ENCODE peak calls at places on chromosomes 1 and 21, in four cellular contexts. One of them, this sample, is unnamed.
A peak's percentile ranks its signal among the peaks of the same experiment; 100 is the strongest.

GRCh38 chr1:169731446-169731845 is 2.4 kb downstream of the SELE start:
- DNase-seq in Calu3: no peak
- DNase-seq in NCI-H1092: no peak
- DNase-seq in neural crest cell: no peak
- DNase-seq in this sample: no peak

GRCh38 chr21:38780879-38781278 is 24.9 kb upstream of the ETS2 start:
- DNase-seq in Calu3: no peak
- DNase-seq in NCI-H1092: no peak
- DNase-seq in neural crest cell: no peak
- DNase-seq in this sample: no peak

GRCh38 chr1:3129133-3129490 is 60.1 kb downstream of the PRDM16 start:
- DNase-seq in Calu3: no peak
- DNase-seq in NCI-H1092: no peak
- DNase-seq in neural crest cell: no peak
- DNase-seq in this sample: no peak

GRCh38 chr1:39951951-39952350 is 3.0 kb upstream of the MFSD2A start:
- DNase-seq in Calu3: no peak
- DNase-seq in NCI-H1092: no peak
- DNase-seq in neural crest cell: no peak
- DNase-seq in this sample: no peak

GRCh38 chr1:243568793-243569192 is 281.2 kb downstream of the AKT3 start:
- DNase-seq in Calu3: no peak
- DNase-seq in NCI-H1092: no peak
- DNase-seq in neural crest cell: no peak
- DNase-seq in this sample: no peak

GRCh38 chr1:3696689-3697088 is 44.4 kb downstream of the TP73 start:
- DNase-seq in Calu3: no peak
- DNase-seq in NCI-H1092: no peak
- DNase-seq in neural crest cell: no peak
- DNase-seq in this sample: no peak

GRCh38 chr1:234985531-234986294 is 142.9 kb downstream of the TOMM20 start:
- DNase-seq in Calu3: no peak
- DNase-seq in NCI-H1092: no peak
- DNase-seq in neural crest cell: no peak
- DNase-seq in this sample: no peak

GRCh38 chr1:15027515-15027948 is 126.0 kb upstream of the TMEM51 start:
- DNase-seq in Calu3: peak; percentile 76
- DNase-seq in NCI-H1092: peak; percentile 53
- DNase-seq in neural crest cell: peak; percentile 76
- DNase-seq in this sample: peak; percentile 11

GRCh38 chr1:201742476-201742875 is 86.5 kb upstream of the IPO9 start:
- DNase-seq in Calu3: no peak
- DNase-seq in NCI-H1092: no peak
- DNase-seq in neural crest cell: no peak
- DNase-seq in this sample: no peak

GRCh38 chr1:231800071-231800470 is 173.5 kb downstream of the DISC1 start:
- DNase-seq in Calu3: no peak
- DNase-seq in NCI-H1092: no peak
- DNase-seq in neural crest cell: no peak
- DNase-seq in this sample: no peak

GRCh38 chr1:45172015-45172414 is 34.4 kb downstream of the ZSWIM5 start:
- DNase-seq in Calu3: peak; percentile 43
- DNase-seq in NCI-H1092: no peak
- DNase-seq in neural crest cell: no peak
- DNase-seq in this sample: no peak

GRCh38 chr1:107559881-107560280 is 405.1 kb downstream of the VAV3 start:
- DNase-seq in Calu3: no peak
- DNase-seq in NCI-H1092: no peak
- DNase-seq in neural crest cell: no peak
- DNase-seq in this sample: no peak

GRCh38 chr1:52633291-52633754 is 355 bp downstream of the SHISAL2A start:
- DNase-seq in Calu3: no peak
- DNase-seq in NCI-H1092: no peak
- DNase-seq in neural crest cell: peak; percentile 26
- DNase-seq in this sample: no peak

GRCh38 chr21:44448651-44449131 is 6.6 kb upstream of the LRRC3 start:
- DNase-seq in Calu3: no peak
- DNase-seq in NCI-H1092: no peak
- DNase-seq in neural crest cell: no peak
- DNase-seq in this sample: no peak

GRCh38 chr1:201696217-201696761 is 132.7 kb upstream of the IPO9 start:
- DNase-seq in Calu3: no peak
- DNase-seq in NCI-H1092: no peak
- DNase-seq in neural crest cell: no peak
- DNase-seq in this sample: no peak

GRCh38 chr1:151502859-151503509 is 8.2 kb upstream of the CGN start:
- DNase-seq in Calu3: no peak
- DNase-seq in NCI-H1092: no peak
- DNase-seq in neural crest cell: no peak
- DNase-seq in this sample: no peak

GRCh38 chr1:21334214-21335087 is 44.2 kb upstream of the ECE1 start:
- DNase-seq in Calu3: peak; percentile 68
- DNase-seq in NCI-H1092: no peak
- DNase-seq in neural crest cell: peak; percentile 60
- DNase-seq in this sample: no peak

GRCh38 chr1:52355436-52355835 is 10.6 kb downstream of the CC2D1B start:
- DNase-seq in Calu3: no peak
- DNase-seq in NCI-H1092: no peak
- DNase-seq in neural crest cell: no peak
- DNase-seq in this sample: no peak

GRCh38 chr1:116825735-116826438 is 71.7 kb downstream of the CD2 start:
- DNase-seq in Calu3: no peak
- DNase-seq in NCI-H1092: peak; percentile 89
- DNase-seq in neural crest cell: no peak
- DNase-seq in this sample: no peak

GRCh38 chr1:232384172-232384571 is 245.8 kb downstream of the SIPA1L2 start:
- DNase-seq in Calu3: no peak
- DNase-seq in NCI-H1092: no peak
- DNase-seq in neural crest cell: no peak
- DNase-seq in this sample: no peak

GRCh38 chr1:24912359-24913273 is 17.5 kb downstream of the RUNX3 start:
- DNase-seq in Calu3: no peak
- DNase-seq in NCI-H1092: no peak
- DNase-seq in neural crest cell: no peak
- DNase-seq in this sample: no peak

GRCh38 chr1:94980049-94980908 is 53.4 kb upstream of the CNN3 start:
- DNase-seq in Calu3: no peak
- DNase-seq in NCI-H1092: no peak
- DNase-seq in neural crest cell: no peak
- DNase-seq in this sample: no peak

GRCh38 chr1:54681396-54681795 is 34.3 kb upstream of the TTC4 start:
- DNase-seq in Calu3: no peak
- DNase-seq in NCI-H1092: no peak
- DNase-seq in neural crest cell: no peak
- DNase-seq in this sample: peak; percentile 74

GRCh38 chr1:97571760-97572159 is 349.1 kb downstream of the DPYD start:
- DNase-seq in Calu3: no peak
- DNase-seq in NCI-H1092: no peak
- DNase-seq in neural crest cell: no peak
- DNase-seq in this sample: no peak

GRCh38 chr1:209527372-209527771 is 56.1 kb upstream of the CAMK1G start:
- DNase-seq in Calu3: no peak
- DNase-seq in NCI-H1092: no peak
- DNase-seq in neural crest cell: no peak
- DNase-seq in this sample: no peak

This sample was measured in NCI-H748 treated with DMSO at 0.1 percent for 48 hours.